ENCODE peak calls at places on chromosomes 1 and 21, in six cellular contexts. D is BE2C, G is OCI-LY7, P is cardiac fibroblast, S is glutamatergic neuron, K is upper lobe of left lung. U is an unnamed sample.

GRCh38 chr1:212055333-212055732 is 19.8 kb downstream of the DTL start:
- DNase-seq in P (no peak), K (no peak), D (no peak), G (no peak), S (no peak), U (no peak)

GRCh38 chr1:208670778-208671177 is 426.6 kb upstream of the PLXNA2 start:
- DNase-seq in S (no peak), G (no peak), D (no peak), K (no peak), P (no peak), U (no peak)

GRCh38 chr1:58783090-58783992 is 506 bp downstream of the JUN start:
- DNase-seq in G (peak), P (peak), S (peak), D (peak), K (peak), U (peak)

GRCh38 chr21:38830667-38831525 is 25.2 kb downstream of the ETS2 start:
- DNase-seq in G (peak), S (no peak), P (no peak), K (no peak), D (no peak), U (no peak)

GRCh38 chr1:208069908-208070307 is 159.0 kb upstream of the CD34 start:
- DNase-seq in G (no peak), D (no peak), S (no peak), K (no peak), P (no peak), U (no peak)

GRCh38 chr1:243363832-243364231 is 108.0 kb downstream of the SDCCAG8 start:
- DNase-seq in P (no peak), S (no peak), D (no peak), G (no peak), K (no peak), U (no peak)

GRCh38 chr1:27505420-27505680 is 15.4 kb upstream of the WASF2 start:
- DNase-seq in G (no peak), K (no peak), S (no peak), D (no peak), P (no peak), U (no peak)

GRCh38 chr1:16145030-16145987 is 10.6 kb downstream of the EPHA2 start:
- DNase-seq in S (peak), P (peak), K (peak), D (no peak), G (no peak), U (peak)

GRCh38 chr21:45227735-45228134 is 60.0 kb downstream of the POFUT2 start:
- DNase-seq in G (no peak), S (no peak), P (no peak), D (no peak), K (no peak), U (no peak)

GRCh38 chr1:236063919-236064673 is 794 bp downstream of the NID1 start:
- DNase-seq in P (peak), D (no peak), K (peak), S (peak), G (no peak), U (peak)

GRCh38 chr21:44086636-44087425 is 20.4 kb upstream of the PWP2 start:
- DNase-seq in S (no peak), G (no peak), D (no peak), P (no peak), K (no peak), U (no peak)

GRCh38 chr21:26120833-26121232 is 49.7 kb downstream of the APP start:
- DNase-seq in K (no peak), D (no peak), G (no peak), P (no peak), S (no peak), U (no peak)

GRCh38 chr1:202213361-202214088 is 19.9 kb downstream of the LGR6 start:
- DNase-seq in G (no peak), P (no peak), D (no peak), S (no peak), K (no peak), U (no peak)

GRCh38 chr1:17230106-17230505 is 18.8 kb upstream of the PADI3 start:
- DNase-seq in D (no peak), G (no peak), K (no peak), S (no peak), P (no peak), U (no peak)

GRCh38 chr1:59446257-59446901 is 149.5 kb downstream of the FGGY start:
- DNase-seq in K (no peak), S (no peak), D (peak), G (no peak), P (peak), U (no peak)

GRCh38 chr1:181482521-181483083 is 715 bp upstream of the CACNA1E start:
- DNase-seq in P (peak), G (no peak), K (peak), D (no peak), S (peak), U (peak)

GRCh38 chr21:35220301-35220700 is 171.2 kb upstream of the RUNX1 start:
- DNase-seq in D (no peak), G (no peak), K (no peak), S (no peak), P (peak), U (no peak)

GRCh38 chr21:24840287-24840686 is 767.0 kb downstream of the MRPL39 start:
- DNase-seq in D (no peak), S (no peak), P (no peak), G (no peak), K (no peak), U (no peak)

GRCh38 chr21:41316641-41317392 is at the start of gene FAM3B:
- DNase-seq in S (peak), K (peak), P (no peak), D (no peak), G (no peak), U (peak)

GRCh38 chr1:50521703-50522102 is 98.5 kb upstream of the DMRTA2 start:
- DNase-seq in K (no peak), D (no peak), G (no peak), P (no peak), S (no peak), U (no peak)

GRCh38 chr1:52904590-52905375 is 16.8 kb downstream of the ECHDC2 start:
- DNase-seq in P (peak), G (peak), K (no peak), D (peak), S (peak), U (peak)

GRCh38 chr1:61448934-61449368 is 276.0 kb downstream of the TM2D1 start:
- DNase-seq in D (no peak), S (no peak), K (no peak), P (peak), G (no peak), U (no peak)

GRCh38 chr1:19450811-19451564 is 34.4 kb downstream of the CAPZB start:
- DNase-seq in G (no peak), S (no peak), D (no peak), K (no peak), P (peak), U (no peak)

GRCh38 chr1:53392460-53392859 is 64.6 kb upstream of the LRP8 start:
- DNase-seq in K (no peak), S (no peak), P (no peak), D (no peak), G (no peak), U (no peak)

GRCh38 chr1:159914252-159915018 is 10.9 kb downstream of the TAGLN2 start:
- DNase-seq in G (no peak), K (no peak), P (no peak), S (no peak), D (no peak), U (no peak)

GRCh38 chr1:70486676-70487470 is 75.8 kb downstream of the CTH start:
- DNase-seq in D (no peak), S (no peak), K (no peak), P (peak), G (no peak), U (no peak)

GRCh38 chr1:6502000-6502891 is 10.8 kb upstream of the PLEKHG5 start:
- DNase-seq in G (no peak), K (no peak), D (peak), S (no peak), P (peak), U (no peak)

GRCh38 chr1:27561126-27561899 is 42.6 kb downstream of the AHDC1 start:
- DNase-seq in D (peak), S (no peak), P (no peak), G (no peak), K (no peak), U (no peak)

GRCh38 chr1:84582802-84583587 is 8.8 kb upstream of the CTBS start:
- DNase-seq in D (peak), G (peak), P (peak), K (no peak), S (peak), U (peak)

GRCh38 chr1:78511334-78511733 is 20.6 kb downstream of the PTGFR start:
- DNase-seq in G (no peak), K (no peak), D (no peak), S (no peak), P (no peak), U (no peak)

GRCh38 chr1:26482921-26483320 is 10.7 kb downstream of the HMGN2 start:
- DNase-seq in P (peak), D (no peak), S (no peak), K (no peak), G (no peak), U (no peak)

GRCh38 chr1:25802915-25803314 is 2.9 kb downstream of the SELENON start:
- DNase-seq in K (no peak), D (no peak), S (no peak), G (peak), P (no peak), U (no peak)

GRCh38 chr1:206550446-206550845 is 43.1 kb downstream of the RASSF5 start:
- DNase-seq in P (no peak), K (no peak), G (no peak), S (no peak), D (no peak), U (no peak)

GRCh38 chr1:54973205-54973921 is 7.1 kb upstream of the TMEM61 start:
- DNase-seq in P (peak), D (no peak), G (no peak), S (peak), K (peak), U (peak)
- TF ChIP-seq CTCF in P (peak), D (peak), G (no peak), S (no peak), K (no peak), U (peak)

DNA sequence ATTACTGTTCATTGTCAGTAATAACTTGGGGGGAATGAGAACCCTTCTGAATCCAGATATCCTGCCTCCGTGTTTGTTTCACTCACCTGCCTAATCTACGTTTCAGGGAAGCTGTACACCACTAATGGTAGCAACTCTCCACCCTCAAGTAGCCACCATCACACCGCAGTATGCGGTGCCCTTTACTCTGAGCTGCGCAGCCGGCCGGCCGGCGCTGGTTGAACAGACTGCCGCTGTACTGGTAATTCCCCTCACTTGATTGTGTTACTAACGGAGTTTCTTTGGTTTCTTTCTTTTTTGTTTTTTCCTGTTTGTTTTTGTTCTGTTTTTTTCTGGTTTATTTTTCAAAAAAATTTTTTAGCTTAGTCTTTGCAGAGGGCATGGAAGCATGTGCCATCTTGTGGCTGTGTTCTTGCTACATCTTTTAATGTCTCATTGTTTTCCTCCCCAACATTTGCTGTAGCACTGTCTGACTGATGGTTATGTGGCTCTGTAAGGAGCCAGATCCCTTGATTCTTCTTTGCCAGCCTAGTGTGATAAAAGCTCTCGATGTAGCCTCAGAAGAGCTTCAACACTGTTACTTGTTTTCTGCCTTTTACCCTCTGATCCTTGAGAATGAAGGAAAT is 15.9 kb upstream of the OLFML3 start:
- DNase-seq in K (no peak), G (peak), S (no peak), P (peak), D (no peak), U (no peak)
- TF ChIP-seq CTCF in K (no peak), G (peak), S (no peak), P (no peak), D (no peak), U (no peak)

GRCh38 chr1:117967472-117967871 is 37.9 kb downstream of the WDR3 start:
- DNase-seq in G (no peak), D (no peak), P (peak), S (no peak), K (no peak), U (no peak)
- TF ChIP-seq CTCF in G (peak), D (peak), P (no peak), S (peak), K (peak), U (no peak)

GRCh38 chr1:3529099-3529729 is 74.7 kb downstream of the ARHGEF16 start:
- DNase-seq in K (no peak), P (no peak), D (no peak), S (no peak), G (no peak), U (no peak)

GRCh38 chr1:3527774-3528173 is 73.3 kb downstream of the ARHGEF16 start:
- DNase-seq in S (no peak), G (no peak), D (no peak), K (no peak), P (no peak), U (no peak)

GRCh38 chr1:3530931-3531818 is 76.7 kb downstream of the ARHGEF16 start:
- DNase-seq in S (no peak), K (peak), P (peak), D (peak), G (peak), U (peak)

GRCh38 chr1:3531928-3532327 is 77.5 kb downstream of the ARHGEF16 start:
- DNase-seq in P (no peak), G (no peak), S (no peak), K (no peak), D (no peak), U (no peak)

DNA sequence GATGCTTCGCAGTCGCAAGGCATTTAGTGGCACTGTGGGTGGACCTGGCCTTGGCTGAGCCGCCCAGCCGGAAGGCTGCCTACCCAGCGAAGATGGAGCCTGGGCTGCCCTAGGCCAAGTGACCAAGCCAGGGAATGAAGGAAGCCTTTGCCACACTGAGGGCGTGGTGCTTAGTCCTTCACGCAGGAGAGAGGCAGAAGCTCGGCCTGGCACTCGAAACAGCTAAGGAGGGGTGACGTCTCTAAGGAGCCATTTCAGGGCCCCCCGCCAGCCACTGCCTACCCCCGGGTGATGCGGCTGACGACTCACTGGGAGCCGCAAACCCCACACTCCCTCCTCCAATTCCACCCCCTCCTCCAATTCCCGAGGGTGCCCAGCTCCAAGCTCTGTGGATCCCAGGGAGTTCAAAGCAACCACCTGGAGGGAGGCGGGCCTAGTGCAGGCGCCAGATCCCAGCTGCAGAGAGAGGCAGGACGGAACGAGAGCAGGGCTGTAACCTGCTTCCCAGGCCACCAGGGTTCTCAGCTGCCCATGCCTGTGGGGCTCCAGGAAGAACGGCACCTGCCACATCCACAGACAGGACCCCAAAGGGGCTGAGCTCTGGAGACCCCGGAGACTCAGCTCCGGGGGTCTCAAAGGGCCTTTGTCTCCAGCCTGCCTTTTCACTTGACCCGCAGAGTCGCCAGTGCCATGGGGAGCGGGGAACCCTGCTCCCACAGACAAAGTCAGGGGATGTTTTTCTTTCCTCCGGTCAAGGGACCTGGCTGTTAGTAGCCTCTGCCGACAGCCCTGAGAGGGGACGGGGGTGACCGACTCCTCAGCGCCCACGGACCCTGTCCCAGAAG is 75.8 kb downstream of the ARHGEF16 start:
- DNase-seq in S (peak), P (no peak), D (no peak), G (no peak), K (no peak), U (peak)
- TF ChIP-seq CTCF in S (no peak), P (no peak), D (no peak), G (no peak), K (peak), U (no peak)